ENCODE peak calls at places on chromosome 9, in ten cellular contexts. S is CD8-positive, alpha-beta T cell; F is OCI-LY7; R is tibial artery; L is GM23248; Y is body of pancreas; O is aorta; M is fibroblast of lung; H is naive thymus-derived CD4-positive, alpha-beta T cell; W is upper lobe of left lung. V is an unnamed sample.

GRCh38 chr9:78167356-78167755 is 68.5 kb upstream of the CEP78 start:
- DNase-seq in F (no peak), M (no peak), R (no peak), L (no peak), O (no peak), H (no peak), Y (peak), W (no peak), S (no peak), V (no peak)

GRCh38 chr9:69151506-69151905 is 22.6 kb upstream of the TJP2 start:
- DNase-seq in Y (no peak), W (no peak), R (no peak), H (no peak), M (no peak), O (no peak), S (no peak), F (no peak), L (no peak), V (no peak)

GRCh38 chr9:133731876-133732321 is 6.3 kb downstream of the SARDH start:
- DNase-seq in W (peak), Y (peak), O (no peak), S (no peak), F (peak), M (peak), R (no peak), H (no peak), L (peak), V (no peak)

GRCh38 chr9:76761448-76761847 is 2.8 kb upstream of the PCA3 start:
- DNase-seq in H (no peak), R (no peak), O (no peak), F (peak), L (peak), M (peak), Y (no peak), W (no peak), S (no peak), V (no peak)

GRCh38 chr9:82495884-82496777 is 507.6 kb downstream of the SPATA31D1 start:
- DNase-seq in O (peak), L (no peak), S (no peak), W (peak), Y (no peak), M (no peak), F (no peak), R (no peak), H (no peak), V (no peak)

GRCh38 chr9:34279431-34279830 is 49.6 kb downstream of the KIF24 start:
- DNase-seq in F (no peak), W (no peak), O (no peak), Y (no peak), M (no peak), R (no peak), S (no peak), L (peak), H (no peak), V (no peak)

GRCh38 chr9:2066312-2067273 is 51.4 kb downstream of the SMARCA2 start:
- DNase-seq in Y (no peak), M (peak), R (no peak), F (peak), S (no peak), W (no peak), O (no peak), L (peak), H (no peak), V (no peak)

GRCh38 chr9:123441769-123442168 is 85.8 kb downstream of the CRB2 start:
- DNase-seq in F (no peak), L (no peak), W (no peak), Y (no peak), H (no peak), S (no peak), R (no peak), M (no peak), O (no peak), V (no peak)

GRCh38 chr9:113589890-113590289 is 126.4 kb downstream of the RGS3 start:
- DNase-seq in S (no peak), F (peak), H (no peak), M (peak), L (peak), O (no peak), R (no peak), W (no peak), Y (no peak), V (no peak)

GRCh38 chr9:89191004-89191403 is 12.4 kb upstream of the SHC3 start:
- DNase-seq in F (no peak), L (no peak), R (no peak), H (no peak), O (no peak), S (no peak), M (no peak), Y (no peak), W (no peak), V (no peak)

GRCh38 chr9:89482056-89482784 is 15.7 kb downstream of the SEMA4D start:
- DNase-seq in O (no peak), M (no peak), F (no peak), S (no peak), L (no peak), W (no peak), H (peak), R (no peak), Y (no peak), V (no peak)

GRCh38 chr9:120402741-120403542 is 177.0 kb downstream of the CDK5RAP2 start:
- DNase-seq in S (no peak), R (no peak), Y (peak), M (peak), L (peak), O (no peak), F (no peak), H (no peak), W (no peak), V (peak)

GRCh38 chr9:76654575-76654974 is 109.7 kb upstream of the PCA3 start:
- DNase-seq in S (no peak), L (peak), Y (no peak), W (no peak), O (no peak), H (no peak), F (no peak), R (no peak), M (peak), V (peak)

GRCh38 chr9:121737481-121737931 is 86.1 kb downstream of the DAB2IP start:
- DNase-seq in O (no peak), Y (no peak), L (no peak), F (no peak), H (no peak), R (no peak), W (no peak), S (no peak), M (no peak), V (no peak)
- H3K4me3 ChIP-seq in O (no peak), Y (no peak), L (no peak), F (no peak), H (no peak), R (peak), W (peak), S (no peak), M (no peak), V (no peak)

DNA sequence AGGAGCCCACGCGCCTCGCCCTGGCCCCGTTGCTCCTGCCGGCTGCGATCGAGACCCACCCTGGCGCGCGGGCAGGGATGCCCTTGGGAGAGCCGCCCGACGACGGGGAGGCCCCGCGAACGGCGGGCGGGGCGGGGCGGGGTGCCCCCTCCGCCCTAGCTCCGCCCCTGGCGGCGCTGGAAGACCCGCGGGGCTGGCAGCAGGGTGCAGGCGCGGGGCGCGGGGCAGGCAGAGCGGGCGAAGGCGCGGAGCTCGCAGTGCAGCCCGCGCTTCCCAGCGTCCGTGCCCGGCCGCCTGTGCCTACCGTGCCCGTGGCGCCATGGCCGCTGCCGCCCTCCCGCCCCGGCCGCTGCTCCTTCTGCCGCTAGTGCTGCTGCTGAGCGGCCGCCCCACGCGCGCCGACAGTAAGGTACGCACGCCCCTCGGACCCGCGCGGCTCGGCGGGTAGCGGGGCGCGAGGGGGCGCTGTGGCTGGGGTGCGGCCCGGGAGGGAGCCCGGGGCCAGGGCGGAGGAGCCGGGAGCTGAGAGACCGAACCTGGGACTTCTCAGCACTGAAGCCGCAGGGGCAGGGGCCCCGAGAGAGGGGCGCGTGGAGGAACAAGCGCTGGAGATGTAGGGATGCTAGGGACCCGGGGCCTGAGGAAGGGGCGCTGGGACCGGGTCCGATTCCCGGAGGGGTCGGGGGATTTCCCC is at the start of gene OLFML2A:
- DNase-seq in Y (no peak), R (no peak), L (peak), S (no peak), F (peak), M (no peak), H (no peak), O (peak), W (peak), V (no peak)
- H3K27ac ChIP-seq in Y (peak), R (no peak), L (no peak), S (no peak), F (peak), M (no peak), H (no peak), O (no peak), W (peak), V (no peak)

GRCh38 chr9:72527801-72528195 is 6.4 kb downstream of the TMC1 start:
- DNase-seq in L (no peak), O (no peak), Y (no peak), R (no peak), S (no peak), H (no peak), W (no peak), F (no peak), M (no peak), V (no peak)

GRCh38 chr9:72529531-72529930 is 8.1 kb downstream of the TMC1 start:
- DNase-seq in L (no peak), W (no peak), F (no peak), O (no peak), R (no peak), M (no peak), Y (no peak), S (no peak), H (no peak), V (no peak)

GRCh38 chr9:72524820-72525539 is 3.6 kb downstream of the TMC1 start:
- DNase-seq in R (no peak), M (peak), W (no peak), O (no peak), Y (peak), L (peak), S (no peak), F (no peak), H (peak), V (peak)

DNA sequence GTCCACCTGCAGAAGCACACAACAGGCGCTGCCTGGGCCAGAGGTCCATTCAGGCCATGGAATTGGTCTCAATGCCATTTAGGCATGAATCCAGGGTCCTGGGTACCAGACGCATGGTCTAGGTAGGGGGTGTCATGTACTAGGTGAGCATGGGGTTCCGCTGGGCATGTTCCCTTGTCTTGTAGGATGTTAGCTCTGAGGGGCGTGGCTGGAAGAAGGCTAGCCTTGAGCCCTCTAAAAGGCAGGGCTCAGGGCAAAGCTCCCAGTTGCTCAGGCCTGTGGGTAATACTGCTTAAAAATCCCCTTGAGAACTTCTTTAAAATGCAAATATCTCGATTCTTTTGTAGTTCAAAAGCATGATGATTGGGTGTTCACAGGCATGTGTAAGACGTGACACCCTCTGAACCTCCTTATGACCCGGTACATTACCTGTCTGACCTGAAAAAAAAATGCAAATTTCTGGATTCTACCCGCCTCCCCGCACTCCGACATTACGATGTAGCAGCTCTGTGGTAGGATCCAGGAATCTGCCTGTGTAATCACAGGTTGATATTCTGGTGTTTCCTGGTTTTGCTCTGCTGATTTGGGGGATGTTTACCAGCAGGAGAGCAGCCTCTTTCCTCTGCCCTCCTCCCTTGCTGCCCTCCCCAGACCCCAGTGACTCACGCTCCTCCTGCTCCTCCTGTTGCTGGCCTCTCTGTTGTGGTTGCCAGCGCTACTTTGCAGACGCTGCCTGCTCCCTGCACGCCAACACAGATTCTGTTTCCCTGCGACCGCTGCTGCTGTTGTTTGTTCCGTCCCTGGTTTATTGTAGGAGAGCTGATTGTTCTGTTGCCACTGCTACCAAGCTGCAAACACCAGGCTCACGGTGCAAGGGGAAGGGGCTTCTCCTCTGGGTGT is 5.7 kb downstream of the TMC1 start:
- DNase-seq in H (peak), L (peak), M (peak), W (no peak), R (peak), S (peak), F (no peak), Y (peak), O (peak), V (peak)
- H3K4me3 ChIP-seq in H (peak), L (peak), M (peak), W (peak), R (no peak), S (peak), F (no peak), Y (no peak), O (no peak), V (peak)

DNA sequence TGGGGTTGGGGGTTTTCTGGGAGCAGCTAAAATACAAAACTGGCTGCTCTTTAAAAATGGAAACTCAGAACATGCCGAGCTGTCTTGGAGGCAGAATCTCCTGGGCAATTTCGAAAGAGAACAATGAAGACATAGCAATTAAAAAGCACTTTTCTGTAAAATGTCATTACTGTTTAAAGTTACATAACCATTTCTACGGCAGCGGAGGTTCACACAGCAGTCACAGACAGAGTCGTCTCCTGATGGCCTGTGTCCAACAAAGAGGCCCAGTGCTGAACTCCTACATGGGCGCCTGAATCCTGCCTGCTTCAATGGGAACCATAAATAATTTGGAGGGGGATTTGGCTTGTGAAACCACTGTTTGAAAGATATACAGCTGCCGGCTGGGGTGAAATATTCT is 152.3 kb downstream of the BRINP1 start:
- DNase-seq in F (no peak), H (no peak), Y (peak), M (no peak), W (no peak), R (peak), S (no peak), O (no peak), L (peak), V (no peak)
- H3K27ac ChIP-seq in F (no peak), H (no peak), Y (no peak), M (no peak), W (no peak), R (peak), S (no peak), O (no peak), L (no peak), V (no peak)

GRCh38 chr9:110900917-110901316 is 137.4 kb downstream of the LPAR1 start:
- DNase-seq in L (peak), M (peak), R (no peak), W (no peak), S (no peak), F (no peak), H (no peak), Y (no peak), O (no peak), V (no peak)

GRCh38 chr9:110894731-110895130 is 143.5 kb downstream of the LPAR1 start:
- DNase-seq in R (no peak), S (no peak), Y (no peak), O (no peak), M (no peak), H (no peak), L (no peak), W (no peak), F (no peak), V (no peak)

GRCh38 chr9:110900451-110900850 is 137.8 kb downstream of the LPAR1 start:
- DNase-seq in M (peak), W (no peak), H (no peak), R (no peak), O (no peak), F (no peak), Y (no peak), S (no peak), L (peak), V (no peak)

GRCh38 chr9:110895141-110895912 is 142.9 kb downstream of the LPAR1 start:
- DNase-seq in W (peak), Y (no peak), F (no peak), M (no peak), H (no peak), R (no peak), S (no peak), L (no peak), O (peak), V (no peak)

GRCh38 chr9:110897899-110898298 is 140.4 kb downstream of the LPAR1 start:
- DNase-seq in M (no peak), O (no peak), W (no peak), H (no peak), L (peak), S (no peak), Y (no peak), R (no peak), F (no peak), V (no peak)
- H3K4me3 ChIP-seq in M (no peak), O (no peak), W (no peak), H (no peak), L (no peak), S (no peak), Y (no peak), R (no peak), F (no peak), V (no peak)

DNA sequence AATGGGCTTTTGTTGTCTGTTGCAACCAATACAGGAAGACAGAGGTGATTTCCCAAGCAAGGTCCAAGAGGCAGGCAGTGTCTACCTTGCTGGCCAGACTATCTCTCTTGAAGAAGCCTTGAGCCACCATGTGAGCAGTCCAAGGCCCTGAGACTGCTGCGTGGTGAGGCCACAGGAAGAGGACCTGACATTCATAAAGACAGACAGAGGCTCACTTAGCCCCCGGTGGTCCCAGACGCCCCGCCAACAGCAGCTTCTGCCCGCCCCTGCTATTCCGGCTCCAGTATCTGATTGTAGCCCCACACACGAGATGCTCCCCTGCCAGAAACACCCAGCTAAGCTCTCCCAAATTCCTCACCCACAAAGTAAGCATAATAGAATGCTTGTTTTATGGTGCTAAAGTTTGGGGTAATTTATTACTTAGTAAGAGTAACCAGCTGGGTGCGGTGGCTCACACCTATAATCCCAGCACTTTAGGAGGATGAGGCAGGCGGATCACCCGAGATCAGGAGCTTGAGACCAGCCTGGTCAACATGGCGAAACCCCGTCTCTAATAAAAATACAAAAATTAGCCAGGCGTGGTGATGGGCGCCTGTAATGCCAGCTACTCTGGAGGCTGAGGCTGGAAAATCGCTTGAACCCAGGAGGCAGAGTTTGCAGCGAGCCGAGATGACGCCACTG is 22.8 kb upstream of the FUBP3 start:
- DNase-seq in Y (no peak), O (peak), W (no peak), H (no peak), F (no peak), S (no peak), L (no peak), M (no peak), R (no peak), V (no peak)
- H3K27ac ChIP-seq in Y (no peak), O (no peak), W (no peak), H (no peak), F (no peak), S (no peak), L (no peak), M (no peak), R (no peak), V (no peak)

GRCh38 chr9:74496819-74497749 is at the start of gene RORB:
- DNase-seq in F (no peak), L (peak), M (peak), O (peak), W (peak), S (no peak), Y (peak), R (peak), H (peak), V (peak)
- H3K4me3 ChIP-seq in F (no peak), L (peak), M (peak), O (peak), W (peak), S (peak), Y (peak), R (peak), H (peak), V (peak)